ENCODE peak calls at places on chromosomes 4 and X, in four cellular contexts. F, N, Y and G are unnamed samples.

GRCh38 chrX:40573763-40574162 is 7.0 kb upstream of the ATP6AP2 start:
- DNase-seq in F (no peak), N (no peak), Y (peak), G (no peak)

GRCh38 chr4:183968502-183968901 is 63.4 kb downstream of the STOX2 start:
- DNase-seq in F (no peak), N (no peak), Y (no peak), G (no peak)

GRCh38 chrX:72313757-72314156 is 8.0 kb upstream of the CITED1 start:
- DNase-seq in F (no peak), N (no peak), Y (no peak), G (no peak)

GRCh38 chrX:57379296-57379695 is 92.8 kb downstream of the FAAH2 start:
- DNase-seq in F (no peak), N (no peak), Y (peak), G (no peak)

GRCh38 chr4:173160871-173161270 is 7.7 kb upstream of the GALNT7 start:
- DNase-seq in F (no peak), N (no peak), Y (no peak), G (no peak)

GRCh38 chr4:77593993-77594392 is 11.6 kb upstream of the CXCL13 start:
- DNase-seq in F (no peak), N (no peak), Y (no peak), G (no peak)

GRCh38 chrX:50165727-50166126 is 35.1 kb downstream of the AKAP4 start:
- DNase-seq in F (no peak), N (no peak), Y (no peak), G (no peak)

GRCh38 chr4:72418458-72418857 is 150.6 kb downstream of the ADAMTS3 start:
- DNase-seq in F (no peak), N (no peak), Y (no peak), G (peak)